ENCODE peak calls at places on chromosome 6, in five cellular contexts. E is ascending aorta; K is iris pigment epithelial cell; Q is naive thymus-derived CD8-positive, alpha-beta T cell; Y is nephron progenitor cell. V is an unnamed sample.

GRCh38 chr6:42200035-42200434 is 5.3 kb upstream of the GUCA1B start:
- DNase-seq in E (no peak), K (peak; percentile 86), Q (no peak), Y (no peak), V (no peak)

GRCh38 chr6:155212616-155213380 is 51.0 kb upstream of the CLDN20 start:
- DNase-seq in E (no peak), K (no peak), Q (no peak), Y (no peak), V (no peak)

GRCh38 chr6:142867355-142867801 is 77.6 kb downstream of the HIVEP2 start:
- DNase-seq in E (no peak), K (peak; percentile 71), Q (no peak), Y (no peak), V (no peak)

GRCh38 chr6:38671885-38672467 is 31.0 kb downstream of the GLO1 start:
- DNase-seq in E (no peak), K (peak; percentile 70), Q (peak; percentile 45), Y (peak; percentile 21), V (no peak)

GRCh38 chr6:148324297-148325007 is 18.2 kb upstream of the SASH1 start:
- DNase-seq in E (no peak), K (no peak), Q (no peak), Y (no peak), V (no peak)

GRCh38 chr6:119209452-119210205 is 131.2 kb upstream of the FAM184A start:
- DNase-seq in E (no peak), K (no peak), Q (no peak), Y (no peak), V (no peak)

GRCh38 chr6:47083586-47084047 is 41.5 kb upstream of the ADGRF1 start:
- DNase-seq in E (peak; percentile 61), K (peak; percentile 50), Q (no peak), Y (peak; percentile 12), V (peak; percentile 86)

GRCh38 chr6:151445482-151445881 is 6.4 kb downstream of the RMND1 start:
- DNase-seq in E (no peak), K (peak; percentile 97), Q (no peak), Y (no peak), V (no peak)

GRCh38 chr6:28940294-28940858 is 16.6 kb upstream of the TRIM27 start:
- DNase-seq in E (no peak), K (no peak), Q (no peak), Y (peak; percentile 51), V (peak; percentile 78)

GRCh38 chr6:15922510-15923307 is 206.2 kb upstream of the MYLIP start:
- DNase-seq in E (no peak), K (peak; percentile 91), Q (no peak), Y (no peak), V (no peak)

GRCh38 chr6:52790841-52791240 is 12.8 kb downstream of the GSTA1 start:
- DNase-seq in E (no peak), K (no peak), Q (no peak), Y (no peak), V (no peak)

GRCh38 chr6:42960243-42961019 is at the start of gene GNMT:
- DNase-seq in E (no peak), K (peak; percentile 25), Q (peak; percentile 45), Y (peak; percentile 74), V (no peak)

GRCh38 chr6:34436803-34437643 is 11.2 kb upstream of the RPS10 start:
- DNase-seq in E (no peak), K (no peak), Q (no peak), Y (no peak), V (no peak)

GRCh38 chr6:38775870-38776269 is 60.8 kb downstream of the DNAH8 start:
- DNase-seq in E (no peak), K (peak; percentile 53), Q (no peak), Y (no peak), V (no peak)

GRCh38 chr6:116877743-116878142 is 701 bp downstream of the RFX6 start:
- DNase-seq in E (no peak), K (no peak), Q (no peak), Y (no peak), V (no peak)

GRCh38 chr6:28944412-28945006 is 20.7 kb upstream of the TRIM27 start:
- DNase-seq in E (no peak), K (peak; percentile 72), Q (peak; percentile 82), Y (peak; percentile 59), V (no peak)

GRCh38 chr6:150894935-150895686 is 29.6 kb downstream of the MTHFD1L start:
- DNase-seq in E (no peak), K (peak; percentile 55), Q (no peak), Y (no peak), V (peak; percentile 26)

GRCh38 chr6:26087284-26088115 is at the start of gene HFE:
- DNase-seq in E (no peak), K (peak; percentile 64), Q (peak; percentile 35), Y (peak; percentile 44), V (no peak)

GRCh38 chr6:118659513-118660217 is 8.3 kb upstream of the CEP85L start:
- DNase-seq in E (no peak), K (peak; percentile 82), Q (no peak), Y (no peak), V (no peak)

GRCh38 chr6:105882071-105882803 is 203.9 kb upstream of the PRDM1 start:
- DNase-seq in E (no peak), K (no peak), Q (no peak), Y (no peak), V (no peak)

GRCh38 chr6:151317206-151317994 is 74.0 kb downstream of the ZBTB2 start:
- DNase-seq in E (no peak), K (peak; percentile 98), Q (no peak), Y (no peak), V (no peak)

V was measured in coronary artery.